ENCODE peak calls at places on chromosomes 7 and 10, in eight cellular contexts. One of them, this sample, is unnamed.

GRCh38 chr10:3106908-3107425 is 39.6 kb downstream of the PFKP start:
- DNase-seq in psoas muscle: no peak
- DNase-seq in choroid plexus epithelial cell: peak
- DNase-seq in esophagus squamous epithelium: no peak
- DNase-seq in GM12865: no peak
- DNase-seq in WERI-Rb-1: no peak
- DNase-seq in ovary: no peak
- DNase-seq in HCT116: no peak
- DNase-seq in this sample: peak

GRCh38 chr7:149570784-149571183 is 73.2 kb upstream of the ZNF746 start:
- DNase-seq in GM12865: no peak
- DNase-seq in esophagus squamous epithelium: no peak
- DNase-seq in choroid plexus epithelial cell: no peak
- DNase-seq in WERI-Rb-1: no peak
- DNase-seq in ovary: no peak
- DNase-seq in HCT116: no peak
- DNase-seq in psoas muscle: no peak
- DNase-seq in this sample: no peak

GRCh38 chr7:68684246-68684850 is 913.9 kb upstream of the AUTS2 start:
- DNase-seq in WERI-Rb-1: peak
- DNase-seq in choroid plexus epithelial cell: no peak
- DNase-seq in HCT116: no peak
- DNase-seq in esophagus squamous epithelium: no peak
- DNase-seq in psoas muscle: no peak
- DNase-seq in ovary: no peak
- DNase-seq in GM12865: no peak
- DNase-seq in this sample: no peak

GRCh38 chr7:88759216-88759955 is at the start of gene ZNF804B:
- DNase-seq in esophagus squamous epithelium: no peak
- DNase-seq in GM12865: no peak
- DNase-seq in choroid plexus epithelial cell: no peak
- DNase-seq in ovary: no peak
- DNase-seq in psoas muscle: peak
- DNase-seq in WERI-Rb-1: peak
- DNase-seq in HCT116: no peak
- DNase-seq in this sample: no peak

GRCh38 chr7:99032928-99033327 is 111.0 kb downstream of the SMURF1 start:
- DNase-seq in WERI-Rb-1: no peak
- DNase-seq in ovary: no peak
- DNase-seq in choroid plexus epithelial cell: no peak
- DNase-seq in esophagus squamous epithelium: no peak
- DNase-seq in HCT116: no peak
- DNase-seq in GM12865: no peak
- DNase-seq in psoas muscle: no peak
- DNase-seq in this sample: no peak

GRCh38 chr10:44863344-44864041 is 47.6 kb upstream of the TMEM72 start:
- DNase-seq in esophagus squamous epithelium: no peak
- DNase-seq in GM12865: no peak
- DNase-seq in choroid plexus epithelial cell: no peak
- DNase-seq in psoas muscle: no peak
- DNase-seq in HCT116: no peak
- DNase-seq in WERI-Rb-1: no peak
- DNase-seq in ovary: no peak
- DNase-seq in this sample: no peak

GRCh38 chr10:120131183-120131582 is 238.7 kb downstream of the SEC23IP start:
- DNase-seq in WERI-Rb-1: no peak
- DNase-seq in psoas muscle: no peak
- DNase-seq in choroid plexus epithelial cell: peak
- DNase-seq in GM12865: peak
- DNase-seq in esophagus squamous epithelium: no peak
- DNase-seq in HCT116: no peak
- DNase-seq in ovary: no peak
- DNase-seq in this sample: peak

GRCh38 chr7:143369678-143370651 is 7.5 kb upstream of the FAM131B start:
- DNase-seq in choroid plexus epithelial cell: no peak
- DNase-seq in esophagus squamous epithelium: no peak
- DNase-seq in GM12865: no peak
- DNase-seq in psoas muscle: no peak
- DNase-seq in WERI-Rb-1: no peak
- DNase-seq in HCT116: no peak
- DNase-seq in ovary: no peak
- DNase-seq in this sample: no peak

GRCh38 chr7:135753616-135754413 is 5.2 kb upstream of the FAM180A start:
- DNase-seq in HCT116: no peak
- DNase-seq in ovary: no peak
- DNase-seq in GM12865: no peak
- DNase-seq in esophagus squamous epithelium: no peak
- DNase-seq in choroid plexus epithelial cell: no peak
- DNase-seq in WERI-Rb-1: no peak
- DNase-seq in psoas muscle: no peak
- DNase-seq in this sample: no peak

GRCh38 chr10:98045785-98046389 is 15.5 kb upstream of the CRTAC1 start:
- DNase-seq in HCT116: peak
- DNase-seq in psoas muscle: peak
- DNase-seq in WERI-Rb-1: peak
- DNase-seq in GM12865: peak
- DNase-seq in ovary: peak
- DNase-seq in esophagus squamous epithelium: no peak
- DNase-seq in choroid plexus epithelial cell: peak
- DNase-seq in this sample: peak

GRCh38 chr7:98785929-98786571 is 83.8 kb downstream of the TMEM130 start:
- DNase-seq in GM12865: no peak
- DNase-seq in HCT116: no peak
- DNase-seq in psoas muscle: no peak
- DNase-seq in choroid plexus epithelial cell: no peak
- DNase-seq in ovary: no peak
- DNase-seq in esophagus squamous epithelium: no peak
- DNase-seq in WERI-Rb-1: no peak
- DNase-seq in this sample: no peak

GRCh38 chr10:82190432-82191260 is 315.7 kb downstream of the NRG3 start:
- DNase-seq in HCT116: no peak
- DNase-seq in choroid plexus epithelial cell: peak
- DNase-seq in esophagus squamous epithelium: no peak
- DNase-seq in GM12865: no peak
- DNase-seq in WERI-Rb-1: peak
- DNase-seq in psoas muscle: no peak
- DNase-seq in ovary: no peak
- DNase-seq in this sample: peak

GRCh38 chr7:145431834-145432233 is 596.0 kb upstream of the TPK1 start:
- DNase-seq in psoas muscle: no peak
- DNase-seq in ovary: no peak
- DNase-seq in esophagus squamous epithelium: no peak
- DNase-seq in HCT116: no peak
- DNase-seq in WERI-Rb-1: no peak
- DNase-seq in choroid plexus epithelial cell: no peak
- DNase-seq in GM12865: no peak
- DNase-seq in this sample: no peak

GRCh38 chr7:32299133-32299702 is 191.0 kb downstream of the LSM5 start:
- DNase-seq in ovary: no peak
- DNase-seq in psoas muscle: peak
- DNase-seq in GM12865: no peak
- DNase-seq in HCT116: no peak
- DNase-seq in WERI-Rb-1: peak
- DNase-seq in esophagus squamous epithelium: no peak
- DNase-seq in choroid plexus epithelial cell: no peak
- DNase-seq in this sample: peak

GRCh38 chr7:49860293-49860692 is 86.9 kb downstream of the VWC2 start:
- DNase-seq in HCT116: no peak
- DNase-seq in choroid plexus epithelial cell: no peak
- DNase-seq in psoas muscle: no peak
- DNase-seq in esophagus squamous epithelium: no peak
- DNase-seq in ovary: no peak
- DNase-seq in WERI-Rb-1: no peak
- DNase-seq in GM12865: no peak
- DNase-seq in this sample: no peak

GRCh38 chr10:95330966-95331453 is 40.2 kb upstream of the PDLIM1 start:
- DNase-seq in ovary: no peak
- DNase-seq in psoas muscle: no peak
- DNase-seq in WERI-Rb-1: no peak
- DNase-seq in choroid plexus epithelial cell: peak
- DNase-seq in GM12865: no peak
- DNase-seq in esophagus squamous epithelium: no peak
- DNase-seq in HCT116: no peak
- DNase-seq in this sample: peak

GRCh38 chr7:19747740-19748339 is 25.6 kb downstream of the TMEM196 start:
- DNase-seq in ovary: no peak
- DNase-seq in HCT116: peak
- DNase-seq in GM12865: peak
- DNase-seq in esophagus squamous epithelium: no peak
- DNase-seq in choroid plexus epithelial cell: peak
- DNase-seq in WERI-Rb-1: no peak
- DNase-seq in psoas muscle: no peak
- DNase-seq in this sample: peak

DNA sequence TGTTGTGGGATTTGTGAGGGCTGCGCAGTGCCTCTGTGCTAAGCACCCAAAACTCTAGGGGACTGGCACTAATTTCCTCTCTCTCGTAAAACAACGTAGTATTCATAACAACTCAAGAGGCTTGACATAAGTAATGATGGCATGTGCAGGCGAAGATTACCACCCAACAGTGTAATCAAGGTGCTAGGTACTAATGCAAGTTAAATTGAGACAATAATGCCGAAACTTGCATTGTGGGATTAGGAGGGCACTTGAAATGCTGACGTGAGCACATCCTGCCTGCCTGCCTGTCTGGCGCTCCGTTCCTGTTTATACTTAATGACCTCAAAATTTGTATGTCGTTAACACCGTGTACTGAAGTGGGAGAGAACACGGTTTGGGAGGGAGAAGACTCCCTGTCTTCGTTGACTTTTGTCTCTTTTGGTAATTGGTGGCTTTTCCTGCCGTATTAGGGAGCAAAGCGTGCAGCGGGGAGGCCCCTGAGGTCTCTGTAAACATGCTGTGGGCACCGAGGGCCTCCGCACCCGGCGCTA is 139.0 kb downstream of the MGMT start:
- DNase-seq in psoas muscle: no peak
- DNase-seq in GM12865: peak
- DNase-seq in choroid plexus epithelial cell: no peak
- DNase-seq in ovary: no peak
- DNase-seq in HCT116: no peak
- DNase-seq in esophagus squamous epithelium: peak
- DNase-seq in WERI-Rb-1: no peak
- DNase-seq in this sample: no peak
- H3K4me3 ChIP-seq in psoas muscle: peak
- H3K4me3 ChIP-seq in GM12865: peak
- H3K4me3 ChIP-seq in choroid plexus epithelial cell: no peak
- H3K4me3 ChIP-seq in ovary: no peak
- H3K4me3 ChIP-seq in HCT116: no peak
- H3K4me3 ChIP-seq in esophagus squamous epithelium: no peak
- H3K4me3 ChIP-seq in WERI-Rb-1: no peak
- H3K4me3 ChIP-seq in this sample: no peak

DNA sequence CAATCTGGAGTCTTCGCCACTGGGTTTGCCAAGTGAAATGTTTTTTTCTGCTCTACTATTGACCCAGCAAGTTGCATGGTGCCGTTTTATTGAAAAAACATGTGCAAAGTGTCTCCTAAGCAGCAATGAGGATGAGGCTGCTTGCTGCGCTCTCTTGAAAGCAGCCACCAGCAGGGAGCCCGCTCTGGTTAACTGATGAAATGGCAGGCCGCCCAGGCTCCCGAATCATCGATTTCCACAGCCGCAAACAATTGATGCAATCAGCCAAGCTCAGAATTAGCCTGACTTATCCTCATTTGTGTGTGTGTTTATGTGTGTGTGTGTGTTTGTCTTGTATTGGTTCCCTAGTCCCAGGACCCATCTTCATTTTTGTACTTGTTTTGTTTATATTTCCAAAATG is 22.2 kb upstream of the LYZL1 start:
- DNase-seq in HCT116: no peak
- DNase-seq in esophagus squamous epithelium: no peak
- DNase-seq in WERI-Rb-1: no peak
- DNase-seq in ovary: no peak
- DNase-seq in psoas muscle: no peak
- DNase-seq in GM12865: no peak
- DNase-seq in choroid plexus epithelial cell: peak
- DNase-seq in this sample: no peak
- TF ChIP-seq CTCF in HCT116: no peak
- TF ChIP-seq CTCF in esophagus squamous epithelium: no peak
- TF ChIP-seq CTCF in WERI-Rb-1: no peak
- TF ChIP-seq CTCF in ovary: no peak
- TF ChIP-seq CTCF in psoas muscle: no peak
- TF ChIP-seq CTCF in GM12865: no peak
- TF ChIP-seq CTCF in choroid plexus epithelial cell: no peak
- TF ChIP-seq CTCF in this sample: no peak

GRCh38 chr7:26375604-26376207 is 84.0 kb downstream of the SNX10 start:
- DNase-seq in GM12865: no peak
- DNase-seq in ovary: no peak
- DNase-seq in WERI-Rb-1: no peak
- DNase-seq in HCT116: no peak
- DNase-seq in esophagus squamous epithelium: no peak
- DNase-seq in psoas muscle: no peak
- DNase-seq in choroid plexus epithelial cell: no peak
- DNase-seq in this sample: no peak
- H3K4me3 ChIP-seq in GM12865: no peak
- H3K4me3 ChIP-seq in ovary: no peak
- H3K4me3 ChIP-seq in WERI-Rb-1: peak
- H3K4me3 ChIP-seq in HCT116: no peak
- H3K4me3 ChIP-seq in esophagus squamous epithelium: peak
- H3K4me3 ChIP-seq in psoas muscle: peak
- H3K4me3 ChIP-seq in choroid plexus epithelial cell: no peak
- H3K4me3 ChIP-seq in this sample: no peak

GRCh38 chr7:97024209-97025129 is at the start of gene DLX5:
- DNase-seq in GM12865: no peak
- DNase-seq in esophagus squamous epithelium: no peak
- DNase-seq in choroid plexus epithelial cell: no peak
- DNase-seq in HCT116: no peak
- DNase-seq in ovary: peak
- DNase-seq in psoas muscle: no peak
- DNase-seq in WERI-Rb-1: peak
- DNase-seq in this sample: no peak
- TF ChIP-seq CTCF in GM12865: no peak
- TF ChIP-seq CTCF in esophagus squamous epithelium: no peak
- TF ChIP-seq CTCF in choroid plexus epithelial cell: no peak
- TF ChIP-seq CTCF in HCT116: no peak
- TF ChIP-seq CTCF in ovary: no peak
- TF ChIP-seq CTCF in psoas muscle: no peak
- TF ChIP-seq CTCF in WERI-Rb-1: peak
- TF ChIP-seq CTCF in this sample: no peak

This sample was measured in cardiac fibroblast.